ENCODE peak calls at places on chromosomes 1 and 21, in four cellular contexts. K, X, W and G are unnamed samples.

GRCh38 chr1:207858806-207859205 is 52.1 kb downstream of the CD34 start:
- DNase-seq in K (no peak), X (no peak), W (no peak), G (no peak)

GRCh38 chr1:2258996-2259395 is 30.9 kb downstream of the SKI start:
- DNase-seq in K (no peak), X (peak; percentile 54), W (no peak), G (no peak)

GRCh38 chr1:151158311-151158710 is 1.9 kb downstream of the TNFAIP8L2 start:
- DNase-seq in K (no peak), X (no peak), W (no peak), G (no peak)

GRCh38 chr1:17998889-17999288 is 108.7 kb upstream of the IGSF21 start:
- DNase-seq in K (no peak), X (no peak), W (peak; percentile 14), G (peak; percentile 6)

GRCh38 chr1:59179673-59180072 is 117.2 kb upstream of the FGGY start:
- DNase-seq in K (no peak), X (no peak), W (no peak), G (no peak)

GRCh38 chr1:160519542-160520435 is 3.3 kb downstream of the SLAMF6 start:
- DNase-seq in K (no peak), X (no peak), W (peak; percentile 75), G (peak; percentile 77)

GRCh38 chr1:151012684-151013471 is 4.6 kb downstream of the PRUNE1 start:
- DNase-seq in K (no peak), X (no peak), W (no peak), G (no peak)

GRCh38 chr21:44050276-44050675 is 38.2 kb downstream of the TRAPPC10 start:
- DNase-seq in K (no peak), X (no peak), W (no peak), G (no peak)

GRCh38 chr1:63074321-63074720 is 248.0 kb upstream of the FOXD3 start:
- DNase-seq in K (no peak), X (no peak), W (no peak), G (no peak)

GRCh38 chr1:55448261-55448660 is 233.1 kb upstream of the USP24 start:
- DNase-seq in K (no peak), X (no peak), W (no peak), G (no peak)

GRCh38 chr1:18541046-18541795 is 60.5 kb downstream of the KLHDC7A start:
- DNase-seq in K (no peak), X (no peak), W (no peak), G (no peak)

GRCh38 chr1:2112280-2112701 is 62.1 kb downstream of the PRKCZ start:
- DNase-seq in K (no peak), X (no peak), W (peak; percentile 53), G (no peak)

GRCh38 chr1:211349730-211350129 is 23.1 kb downstream of the TRAF5 start:
- DNase-seq in K (no peak), X (no peak), W (no peak), G (no peak)

GRCh38 chr1:19582318-19582717 is 61.8 kb upstream of the NBL1 start:
- DNase-seq in K (no peak), X (peak; percentile 82), W (peak; percentile 88), G (no peak)

GRCh38 chr1:112544011-112544688 is 35.4 kb downstream of the WNT2B start:
- DNase-seq in K (no peak), X (no peak), W (no peak), G (peak; percentile 89)

GRCh38 chr1:10724052-10724494 is 72.4 kb downstream of the CASZ1 start:
- DNase-seq in K (peak; percentile 54), X (no peak), W (no peak), G (peak; percentile 37)

GRCh38 chr1:222618001-222618879 is at the start of gene MIA3:
- DNase-seq in K (peak; percentile 76), X (peak; percentile 83), W (peak; percentile 26), G (peak; percentile 4)

GRCh38 chr1:145871994-145872411 is 13.1 kb upstream of the PIAS3 start:
- DNase-seq in K (peak; percentile 50), X (peak; percentile 54), W (peak; percentile 25), G (no peak)

GRCh38 chr1:169874229-169874628 is 19.5 kb downstream of the SCYL3 start:
- DNase-seq in K (no peak), X (no peak), W (no peak), G (no peak)

GRCh38 chr1:30847358-30847972 is 61.1 kb downstream of the SDC3 start:
- DNase-seq in K (peak; percentile 46), X (no peak), W (no peak), G (no peak)

GRCh38 chr21:41726970-41727783 is 39.7 kb downstream of the RIPK4 start:
- DNase-seq in K (peak; percentile 42), X (no peak), W (no peak), G (peak; percentile 52)

GRCh38 chr1:42743302-42744029 is 3.4 kb upstream of the CLDN19 start:
- DNase-seq in K (no peak), X (no peak), W (no peak), G (no peak)

GRCh38 chr1:17875882-17876280 is 120.7 kb downstream of the ACTL8 start:
- DNase-seq in K (no peak), X (no peak), W (no peak), G (peak; percentile 71)

GRCh38 chr1:49163041-49163440 is 386.4 kb upstream of the BEND5 start:
- DNase-seq in K (no peak), X (no peak), W (no peak), G (no peak)

GRCh38 chr1:115771847-115772457 is 3.4 kb upstream of the CASQ2 start:
- DNase-seq in K (peak; percentile 82), X (no peak), W (peak; percentile 81), G (peak; percentile 80)

GRCh38 chr1:207152792-207153434 is 48.9 kb downstream of the C4BPA start:
- DNase-seq in K (no peak), X (no peak), W (peak; percentile 3), G (no peak)

GRCh38 chr1:150072959-150073358 is 5.4 kb downstream of the VPS45 start:
- DNase-seq in K (no peak), X (no peak), W (peak; percentile 17), G (no peak)

GRCh38 chr1:184755226-184756065 is 788 bp upstream of the EDEM3 start:
- DNase-seq in K (no peak), X (peak; percentile 37), W (peak; percentile 36), G (no peak)

GRCh38 chr1:214349781-214350180 is 68.8 kb downstream of the SMYD2 start:
- DNase-seq in K (no peak), X (no peak), W (no peak), G (peak; percentile 72)

GRCh38 chr1:214846971-214847810 is 235.3 kb upstream of the KCNK2 start:
- DNase-seq in K (no peak), X (no peak), W (no peak), G (no peak)

GRCh38 chr1:237492359-237492758 is 398.4 kb downstream of the ZP4 start:
- DNase-seq in K (no peak), X (no peak), W (peak; percentile 4), G (no peak)

GRCh38 chr21:41360072-41360821 is 1.6 kb upstream of the MX2 start:
- DNase-seq in K (peak; percentile 62), X (no peak), W (no peak), G (no peak)

GRCh38 chr21:38306833-38307232 is 50.0 kb downstream of the KCNJ15 start:
- DNase-seq in K (no peak), X (no peak), W (no peak), G (peak; percentile 69)

GRCh38 chr1:226211181-226211580 is 12.3 kb upstream of the MIXL1 start:
- DNase-seq in K (no peak), X (no peak), W (no peak), G (no peak)

GRCh38 chr1:109229531-109230127 is 15.9 kb downstream of the SARS1 start:
- DNase-seq in K (no peak), X (no peak), W (no peak), G (no peak)

GRCh38 chr1:218415726-218416125 is 70.6 kb downstream of the TGFB2 start:
- DNase-seq in K (no peak), X (no peak), W (no peak), G (no peak)

GRCh38 chr1:58841455-58841854 is 57.6 kb upstream of the JUN start:
- DNase-seq in K (no peak), X (no peak), W (peak; percentile 52), G (no peak)

GRCh38 chr21:44702973-44703730 is 6.2 kb downstream of the KRTAP10-12 start:
- DNase-seq in K (peak; percentile 3), X (no peak), W (no peak), G (no peak)

GRCh38 chr1:88216441-88216840 is 467.6 kb upstream of the PKN2 start:
- DNase-seq in K (no peak), X (no peak), W (no peak), G (no peak)

GRCh38 chr1:205248793-205249601 is 21.3 kb downstream of the TMCC2 start:
- DNase-seq in K (peak; percentile 64), X (no peak), W (no peak), G (no peak)